ENCODE peak calls at places on chromosomes 6 and 20, in six cellular contexts. U is spleen, D is ovary, X is H9, E is testis, H is lower lobe of right lung. K is an unnamed sample. For H3K4me1 and H3K27me3, the result is how much of the 10 kb centered on the place peaks cover.

GRCh38 chr6:151783692-151784091 is 23.8 kb upstream of the ESR1 start:
- DNase-seq in U (no peak), D (no peak), X (no peak), E (no peak), H (no peak), K (no peak)

GRCh38 chr6:42940493-42941045 is 11.3 kb downstream of the CNPY3 start:
- DNase-seq in U (no peak), D (no peak), X (no peak), E (no peak), H (no peak), K (no peak)

GRCh38 chr20:20003088-20003954 is 13.8 kb upstream of the NAA20 start:
- DNase-seq in U (no peak), D (peak), X (no peak), E (peak), H (no peak), K (no peak)

GRCh38 chr6:19836799-19837510 is at the start of gene ID4:
- DNase-seq in U (no peak), D (peak), X (peak), E (peak), H (peak), K (peak)

GRCh38 chr6:42923656-42924055 is 5.6 kb upstream of the CNPY3 start:
- DNase-seq in U (no peak), D (no peak), X (no peak), E (no peak), H (no peak), K (no peak)

GRCh38 chr20:53141651-53142050 is 169.5 kb downstream of the TSHZ2 start:
- DNase-seq in U (no peak), D (no peak), X (no peak), E (no peak), H (no peak), K (peak)

GRCh38 chr6:170038717-170039116 is 252.2 kb downstream of the DLL1 start:
- DNase-seq in U (peak), D (no peak), X (no peak), E (no peak), H (peak), K (no peak)

GRCh38 chr20:54929191-54929590 is 453.8 kb downstream of the DOK5 start:
- DNase-seq in U (no peak), D (no peak), X (no peak), E (no peak), H (no peak), K (no peak)

GRCh38 chr6:11098009-11098408 is 4.4 kb downstream of the SMIM13 start:
- DNase-seq in U (no peak), D (no peak), X (no peak), E (no peak), H (no peak), K (no peak)

GRCh38 chr20:51480507-51481270 is 61.8 kb downstream of the NFATC2 start:
- DNase-seq in U (peak), D (no peak), X (no peak), E (no peak), H (no peak), K (no peak)

GRCh38 chr6:139597781-139598368 is 223.4 kb upstream of the CITED2 start:
- DNase-seq in U (no peak), D (peak), X (no peak), E (peak), H (peak), K (peak)

GRCh38 chr6:5115168-5115567 is 30.0 kb downstream of the PPP1R3G start:
- DNase-seq in U (no peak), D (no peak), X (no peak), E (no peak), H (no peak), K (no peak)

GRCh38 chr6:154882107-154882506 is 113.0 kb upstream of the TIAM2 start:
- DNase-seq in U (no peak), D (no peak), X (no peak), E (no peak), H (no peak), K (no peak)

GRCh38 chr6:27668442-27669275 is 195.8 kb upstream of the ZNF184 start:
- DNase-seq in U (no peak), D (peak), X (peak), E (peak), H (no peak), K (peak)

GRCh38 chr6:102216232-102216631 is 822.7 kb downstream of the GRIK2 start:
- DNase-seq in U (no peak), D (no peak), X (no peak), E (no peak), H (no peak), K (no peak)

DNA sequence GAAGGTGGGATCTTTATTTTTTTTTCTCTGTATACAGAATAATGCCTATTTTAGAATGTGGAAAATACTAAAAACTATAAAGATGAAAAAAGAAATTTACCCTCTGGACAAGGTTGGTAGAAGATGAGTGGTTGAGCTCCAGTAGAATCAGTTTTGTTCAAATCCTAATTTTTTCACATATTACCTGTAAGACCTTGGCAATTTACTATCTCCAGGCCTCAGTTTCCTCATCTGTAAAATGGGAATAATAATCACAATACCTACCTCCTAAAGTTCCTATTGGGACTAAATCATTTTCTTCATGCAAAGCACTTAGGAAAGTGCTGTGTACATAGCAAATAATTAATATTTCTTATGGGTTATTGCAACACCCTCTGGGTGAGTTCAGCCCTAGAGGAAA is 28.4 kb downstream of the DAAM2 start:
- DNase-seq in U (no peak), D (no peak), X (no peak), E (no peak), H (no peak), K (no peak)
- H3K27ac ChIP-seq in U (peak), D (no peak), X (no peak), E (peak), H (peak), K (peak)

GRCh38 chr20:24842591-24843442 is 106.3 kb upstream of the CST7 start:
- DNase-seq in U (no peak), D (no peak), X (no peak), E (peak), H (no peak), K (no peak)
- H3K4me1 ChIP-seq in U (under half), D (under half), X (under half), E (under half), H (under half), K (under half)

DNA sequence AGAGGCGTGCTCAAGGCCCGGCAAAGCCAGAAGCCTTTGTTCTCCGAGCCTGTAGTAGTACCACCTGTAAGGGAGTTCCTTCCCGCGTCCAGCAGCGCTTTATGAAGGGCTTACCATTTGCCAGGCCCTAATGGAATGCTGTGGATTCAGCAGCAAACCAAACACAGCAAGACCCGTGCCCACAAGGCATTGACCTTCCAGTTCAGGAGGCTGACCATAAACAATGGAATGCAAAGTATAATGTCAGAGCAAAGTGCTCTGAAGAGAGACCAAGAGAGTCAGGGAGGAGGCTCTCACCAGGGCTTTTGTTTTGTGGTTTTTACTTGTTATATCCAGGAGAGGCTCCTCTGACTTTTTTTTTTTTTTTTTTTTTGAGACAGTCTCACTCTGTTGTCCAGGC is 209.8 kb downstream of the ZMYND8 start:
- DNase-seq in U (no peak), D (no peak), X (no peak), E (no peak), H (no peak), K (no peak)
- H3K27me3 ChIP-seq in U (under half), D (under half), X (under half), E (under half), H (under half), K (under half)

GRCh38 chr6:129498950-129499870 is 210.8 kb downstream of the ARHGAP18 start:
- DNase-seq in U (no peak), D (no peak), X (no peak), E (no peak), H (no peak), K (no peak)
- H3K27ac ChIP-seq in U (no peak), D (no peak), X (no peak), E (no peak), H (no peak), K (no peak)

GRCh38 chr6:75278474-75279077 is 6.0 kb downstream of the TMEM30A start:
- DNase-seq in U (no peak), D (no peak), X (no peak), E (no peak), H (no peak), K (no peak)
- H3K4me1 ChIP-seq in U (under half), D (under half), X (under half), E (under half), H (half or more), K (under half)

GRCh38 chr20:63047267-63047666 is 40.5 kb upstream of the BHLHE23 start:
- DNase-seq in U (peak), D (no peak), X (no peak), E (no peak), H (no peak), K (no peak)
- H3K27me3 ChIP-seq in U (half or more), D (under half), X (under half), E (under half), H (under half), K (under half)

GRCh38 chr20:4247261-4247660 is 231.9 kb upstream of the RNF24 start:
- DNase-seq in U (no peak), D (no peak), X (no peak), E (no peak), H (no peak), K (no peak)

GRCh38 chr20:4244700-4245485 is 229.5 kb upstream of the RNF24 start:
- DNase-seq in U (no peak), D (no peak), X (no peak), E (no peak), H (no peak), K (no peak)

GRCh38 chr20:4246428-4246827 is 231.1 kb upstream of the RNF24 start:
- DNase-seq in U (no peak), D (no peak), X (no peak), E (no peak), H (no peak), K (no peak)

GRCh38 chr20:4245542-4245941 is 230.2 kb upstream of the RNF24 start:
- DNase-seq in U (no peak), D (no peak), X (no peak), E (no peak), H (no peak), K (no peak)

GRCh38 chr20:4247898-4248858 is 232.8 kb upstream of the RNF24 start:
- DNase-seq in U (no peak), D (no peak), X (peak), E (no peak), H (no peak), K (no peak)
- H3K27ac ChIP-seq in U (no peak), D (no peak), X (no peak), E (no peak), H (no peak), K (no peak)

GRCh38 chr6:6395581-6396197 is 75.2 kb upstream of the F13A1 start:
- DNase-seq in U (no peak), D (no peak), X (no peak), E (no peak), H (no peak), K (no peak)
- H3K4me1 ChIP-seq in U (under half), D (under half), X (under half), E (under half), H (under half), K (under half)

GRCh38 chr20:64057628-64058498 is 5.1 kb upstream of the TCEA2 start:
- DNase-seq in U (peak), D (peak), X (peak), E (peak), H (peak), K (peak)
- H3K27me3 ChIP-seq in U (under half), D (under half), X (under half), E (under half), H (under half), K (under half)